ENCODE peak calls at places on chromosomes 1 and 21, in six cellular contexts. One of them, this sample, is unnamed.

GRCh38 chr1:119674110-119674509 is 26.0 kb upstream of the ZNF697 start:
- DNase-seq in mucosa of gallbladder: no peak
- DNase-seq in dermis blood vessel endothelial cell: peak
- DNase-seq in left ventricle myocardium inferior: no peak
- DNase-seq in EH: peak
- DNase-seq in GM23248: peak
- DNase-seq in this sample: no peak

GRCh38 chr1:156839426-156840109 is 19.3 kb downstream of the INSRR start:
- DNase-seq in mucosa of gallbladder: no peak
- DNase-seq in dermis blood vessel endothelial cell: no peak
- DNase-seq in GM23248: no peak
- DNase-seq in EH: no peak
- DNase-seq in left ventricle myocardium inferior: no peak
- DNase-seq in this sample: no peak

GRCh38 chr1:210358511-210359148 is 29.9 kb downstream of the HHAT start:
- DNase-seq in GM23248: no peak
- DNase-seq in EH: no peak
- DNase-seq in left ventricle myocardium inferior: no peak
- DNase-seq in mucosa of gallbladder: peak
- DNase-seq in dermis blood vessel endothelial cell: peak
- DNase-seq in this sample: no peak

GRCh38 chr1:48831579-48831978 is 54.9 kb upstream of the BEND5 start:
- DNase-seq in EH: no peak
- DNase-seq in left ventricle myocardium inferior: no peak
- DNase-seq in GM23248: no peak
- DNase-seq in dermis blood vessel endothelial cell: no peak
- DNase-seq in mucosa of gallbladder: no peak
- DNase-seq in this sample: no peak

GRCh38 chr21:44471341-44471740 is 16.0 kb downstream of the LRRC3 start:
- DNase-seq in GM23248: no peak
- DNase-seq in left ventricle myocardium inferior: no peak
- DNase-seq in EH: no peak
- DNase-seq in dermis blood vessel endothelial cell: no peak
- DNase-seq in mucosa of gallbladder: no peak
- DNase-seq in this sample: no peak

GRCh38 chr1:151511636-151512215 is 539 bp downstream of the CGN start:
- DNase-seq in left ventricle myocardium inferior: no peak
- DNase-seq in mucosa of gallbladder: peak
- DNase-seq in GM23248: peak
- DNase-seq in dermis blood vessel endothelial cell: peak
- DNase-seq in EH: peak
- DNase-seq in this sample: peak

GRCh38 chr1:18118078-18118477 is 10.5 kb downstream of the IGSF21 start:
- DNase-seq in EH: no peak
- DNase-seq in GM23248: no peak
- DNase-seq in dermis blood vessel endothelial cell: no peak
- DNase-seq in mucosa of gallbladder: no peak
- DNase-seq in left ventricle myocardium inferior: peak
- DNase-seq in this sample: no peak

GRCh38 chr21:31498985-31499384 is 154.9 kb upstream of the TIAM1 start:
- DNase-seq in EH: no peak
- DNase-seq in dermis blood vessel endothelial cell: no peak
- DNase-seq in left ventricle myocardium inferior: no peak
- DNase-seq in GM23248: no peak
- DNase-seq in mucosa of gallbladder: no peak
- DNase-seq in this sample: no peak

GRCh38 chr1:44250113-44250781 is 37.0 kb downstream of the DMAP1 start:
- DNase-seq in left ventricle myocardium inferior: peak
- DNase-seq in mucosa of gallbladder: no peak
- DNase-seq in dermis blood vessel endothelial cell: no peak
- DNase-seq in GM23248: no peak
- DNase-seq in EH: no peak
- DNase-seq in this sample: no peak

GRCh38 chr1:66265796-66266195 is 268.2 kb upstream of the SGIP1 start:
- DNase-seq in mucosa of gallbladder: no peak
- DNase-seq in left ventricle myocardium inferior: no peak
- DNase-seq in GM23248: peak
- DNase-seq in EH: peak
- DNase-seq in dermis blood vessel endothelial cell: peak
- DNase-seq in this sample: no peak

GRCh38 chr1:235624751-235625192 is 24.8 kb downstream of the GNG4 start:
- DNase-seq in EH: peak
- DNase-seq in GM23248: no peak
- DNase-seq in left ventricle myocardium inferior: no peak
- DNase-seq in mucosa of gallbladder: no peak
- DNase-seq in dermis blood vessel endothelial cell: peak
- DNase-seq in this sample: no peak

GRCh38 chr1:156703336-156703735 is 2.0 kb downstream of the CRABP2 start:
- DNase-seq in EH: no peak
- DNase-seq in GM23248: no peak
- DNase-seq in dermis blood vessel endothelial cell: no peak
- DNase-seq in left ventricle myocardium inferior: no peak
- DNase-seq in mucosa of gallbladder: no peak
- DNase-seq in this sample: no peak

GRCh38 chr1:21924503-21925005 is 12.6 kb downstream of the HSPG2 start:
- DNase-seq in GM23248: peak
- DNase-seq in left ventricle myocardium inferior: no peak
- DNase-seq in mucosa of gallbladder: peak
- DNase-seq in dermis blood vessel endothelial cell: peak
- DNase-seq in EH: peak
- DNase-seq in this sample: no peak